ENCODE peak calls at places on chromosomes 1 and 21, in four cellular contexts. F is iris pigment epithelial cell, G is bronchial epithelial cell, K is esophagus squamous epithelium. U is an unnamed sample.

GRCh38 chr1:23793018-23793781 is 2.3 kb downstream of the LYPLA2 start:
- DNase-seq in K (no peak), G (peak; percentile 48), F (peak; percentile 43), U (peak; percentile 71)

GRCh38 chr1:11178021-11179015 is 10.8 kb upstream of the ANGPTL7 start:
- DNase-seq in G (no peak), F (no peak), K (no peak), U (no peak)

GRCh38 chr1:150578278-150579109 is 916 bp downstream of the MCL1 start:
- DNase-seq in K (no peak), F (peak; percentile 93), G (peak; percentile 76), U (peak; percentile 85)

GRCh38 chr1:31831397-31832378 is 15.9 kb upstream of the SPOCD1 start:
- DNase-seq in G (peak; percentile 31), K (no peak), F (peak; percentile 55), U (peak; percentile 82)

GRCh38 chr1:162367772-162368171 is 8.9 kb downstream of the SPATA46 start:
- DNase-seq in F (no peak), K (no peak), G (no peak), U (no peak)

GRCh38 chr1:151838491-151839412 is 868 bp downstream of the C2CD4D start:
- DNase-seq in G (no peak), K (no peak), F (no peak), U (no peak)

GRCh38 chr1:162724583-162725120 is 65.8 kb upstream of the HSD17B7 start:
- DNase-seq in F (no peak), K (no peak), G (no peak), U (peak; percentile 9)

GRCh38 chr21:33028759-33029511 is 3.2 kb downstream of the OLIG2 start:
- DNase-seq in F (no peak), G (no peak), K (no peak), U (no peak)

GRCh38 chr1:176058686-176059085 is 148.4 kb downstream of the COP1 start:
- DNase-seq in F (peak; percentile 29), K (no peak), G (peak; percentile 21), U (no peak)

GRCh38 chr1:155454096-155454495 is 108.5 kb downstream of the ASH1L start:
- DNase-seq in F (peak; percentile 89), K (no peak), G (no peak), U (peak; percentile 99)

GRCh38 chr1:202586018-202586821 is 124.0 kb downstream of the SYT2 start:
- DNase-seq in G (no peak), F (peak; percentile 69), K (no peak), U (peak; percentile 42)

GRCh38 chr1:52553372-52554266 is 727 bp upstream of the TUT4 start:
- DNase-seq in G (peak; percentile 32), F (peak; percentile 88), K (peak; percentile 39), U (peak; percentile 85)

GRCh38 chr1:78607334-78607927 is 12.8 kb upstream of the IFI44L start:
- DNase-seq in F (peak; percentile 34), G (peak; percentile 38), K (no peak), U (peak; percentile 41)

GRCh38 chr1:52641307-52641706 is 8.3 kb downstream of the SHISAL2A start:
- DNase-seq in K (no peak), G (no peak), F (no peak), U (no peak)

GRCh38 chr1:160726498-160727391 is 12.3 kb upstream of the SLAMF7 start:
- DNase-seq in F (peak; percentile 76), G (peak; percentile 80), K (no peak), U (peak; percentile 77)

GRCh38 chr1:230375795-230376194 is 50.3 kb downstream of the PGBD5 start:
- DNase-seq in G (no peak), K (no peak), F (no peak), U (no peak)

GRCh38 chr21:40844935-40845334 is 2.0 kb downstream of the DSCAM start:
- DNase-seq in F (no peak), G (peak; percentile 71), K (no peak), U (no peak)

GRCh38 chr21:38958940-38959685 is 153.4 kb downstream of the ETS2 start:
- DNase-seq in G (peak; percentile 79), K (no peak), F (peak; percentile 76), U (peak; percentile 84)

GRCh38 chr21:38631171-38631570 is 132.9 kb upstream of the ERG start:
- DNase-seq in K (no peak), G (peak; percentile 63), F (peak; percentile 10), U (no peak)

GRCh38 chr1:117392776-117393175 is 25.5 kb downstream of the MAN1A2 start:
- DNase-seq in F (no peak), G (no peak), K (no peak), U (no peak)

GRCh38 chr1:151988405-151988851 is 5.2 kb downstream of the S100A10 start:
- DNase-seq in G (peak; percentile 95), F (peak; percentile 92), K (no peak), U (peak; percentile 98)

GRCh38 chr1:44284184-44284583 is 70.9 kb downstream of the ERI3 start:
- DNase-seq in K (no peak), F (no peak), G (no peak), U (no peak)

GRCh38 chr1:231376875-231377549 is 38.9 kb downstream of the SPRTN start:
- DNase-seq in G (no peak), K (no peak), F (peak; percentile 17), U (no peak)

GRCh38 chr1:174954686-174955669 is 44.8 kb upstream of the CACYBP start:
- DNase-seq in F (no peak), G (no peak), K (no peak), U (no peak)

GRCh38 chr1:34361121-34361520 is 184.4 kb downstream of the C1orf94 start:
- DNase-seq in F (no peak), G (no peak), K (no peak), U (no peak)

GRCh38 chr1:59601032-59601431 is 213.7 kb upstream of the HOOK1 start:
- DNase-seq in K (no peak), F (no peak), G (no peak), U (peak; percentile 83)

GRCh38 chr1:43935711-43936427 is 2.3 kb downstream of the ARTN start:
- DNase-seq in K (no peak), G (peak; percentile 84), F (no peak), U (no peak)

GRCh38 chr1:38131024-38131585 is 84.5 kb upstream of the POU3F1 start:
- DNase-seq in F (no peak), K (no peak), G (no peak), U (no peak)

GRCh38 chr1:151584278-151584677 is 27.6 kb upstream of the SNX27 start:
- DNase-seq in F (no peak), G (peak; percentile 60), K (no peak), U (no peak)

GRCh38 chr21:45270306-45270821 is 17.3 kb downstream of the POFUT2 start:
- DNase-seq in G (no peak), K (no peak), F (peak; percentile 32), U (no peak)

U was measured in amniotic epithelial cell.